ENCODE peak calls at places on chromosomes 13 and 19, in ten cellular contexts. O, W, J, A, C, K, S, I, L and N are unnamed samples.

GRCh38 chr19:13978306-13978705 is 26.0 kb downstream of the DCAF15 start:
- DNase-seq in J (no peak), A (no peak), K (peak), W (peak), L (peak), C (peak), S (no peak), I (no peak), O (peak), N (no peak)

GRCh38 chr19:34963531-34964406 is at the start of gene ZNF792:
- DNase-seq in O (peak), L (peak), S (peak), W (peak), C (peak), J (peak), A (peak), I (peak), K (no peak), N (peak)

GRCh38 chr13:40519637-40520036 is 146.8 kb downstream of the FOXO1 start:
- DNase-seq in L (no peak), W (no peak), O (no peak), S (peak), K (no peak), C (no peak), J (no peak), I (no peak), A (no peak), N (no peak)

GRCh38 chr19:43306097-43306496 is 36.8 kb upstream of the PSG9 start:
- DNase-seq in K (peak), W (no peak), A (no peak), I (no peak), S (no peak), C (peak), O (no peak), J (no peak), L (peak), N (no peak)

GRCh38 chr13:101325423-101325822 is 90.9 kb downstream of the NALCN start:
- DNase-seq in K (no peak), C (no peak), S (no peak), I (no peak), W (peak), J (no peak), A (no peak), L (no peak), O (no peak), N (no peak)

GRCh38 chr13:23856008-23856750 is 33.0 kb downstream of the MIPEP start:
- DNase-seq in S (no peak), W (no peak), L (no peak), O (no peak), A (no peak), I (no peak), C (no peak), J (no peak), K (no peak), N (no peak)

GRCh38 chr13:113013303-113013702 is 44.3 kb downstream of the MCF2L start:
- DNase-seq in W (no peak), A (no peak), O (no peak), C (no peak), K (peak), S (no peak), I (no peak), L (no peak), J (no peak), N (no peak)

GRCh38 chr19:4061683-4062575 is 4.8 kb downstream of the ZBTB7A start:
- DNase-seq in O (no peak), L (no peak), W (no peak), I (no peak), K (peak), A (no peak), S (no peak), J (no peak), C (peak), N (no peak)

GRCh38 chr19:14560776-14561108 is 11.1 kb downstream of the NDUFB7 start:
- DNase-seq in K (no peak), C (no peak), A (no peak), L (no peak), O (no peak), S (no peak), J (no peak), W (no peak), I (no peak), N (no peak)

GRCh38 chr13:64817721-64818120 is 2412.4 kb downstream of the PCDH9 start:
- DNase-seq in O (no peak), K (peak), L (no peak), W (no peak), J (no peak), C (peak), I (no peak), S (no peak), A (no peak), N (peak)

GRCh38 chr13:114022876-114023275 is 49.0 kb upstream of the C13orf46 start:
- DNase-seq in K (no peak), W (no peak), O (no peak), C (no peak), A (no peak), I (no peak), S (no peak), L (no peak), J (no peak), N (no peak)

GRCh38 chr13:113625965-113626661 is 31.9 kb downstream of the ATP4B start:
- DNase-seq in C (peak), J (no peak), K (no peak), A (peak), O (no peak), I (no peak), L (peak), W (no peak), S (no peak), N (peak)

GRCh38 chr19:51783373-51783772 is 11.6 kb upstream of the FPR3 start:
- DNase-seq in L (peak), J (peak), A (no peak), I (peak), K (peak), S (no peak), O (no peak), W (no peak), C (peak), N (no peak)

GRCh38 chr13:51894239-51894638 is 32.5 kb downstream of the CCDC70 start:
- DNase-seq in W (no peak), S (no peak), K (no peak), L (no peak), A (no peak), J (no peak), I (no peak), O (no peak), C (no peak), N (no peak)

GRCh38 chr13:30851697-30852096 is 54.4 kb upstream of the MEDAG start:
- DNase-seq in S (no peak), K (no peak), C (no peak), I (peak), W (no peak), O (no peak), L (no peak), J (no peak), A (no peak), N (no peak)

GRCh38 chr13:102402292-102402691 is 444 bp upstream of the FGF14 start:
- DNase-seq in W (no peak), L (peak), K (peak), J (no peak), I (no peak), O (no peak), C (peak), A (peak), S (no peak), N (no peak)

GRCh38 chr13:107203146-107203847 is 635.4 kb upstream of the ARGLU1 start:
- DNase-seq in L (peak), A (peak), C (peak), O (no peak), S (peak), W (no peak), J (peak), K (no peak), I (peak), N (peak)

GRCh38 chr13:98598043-98598442 is 21.1 kb upstream of the STK24 start:
- DNase-seq in C (no peak), J (peak), A (no peak), W (no peak), O (no peak), I (no peak), L (no peak), S (no peak), K (no peak), N (no peak)

GRCh38 chr13:49020940-49021548 is 45.3 kb downstream of the FNDC3A start:
- DNase-seq in I (no peak), A (no peak), C (peak), S (no peak), K (peak), O (no peak), J (no peak), L (no peak), W (no peak), N (no peak)

GRCh38 chr19:12647490-12648071 is 19.0 kb downstream of the MAN2B1 start:
- DNase-seq in W (peak), I (peak), J (no peak), S (peak), A (peak), C (peak), L (peak), K (peak), O (no peak), N (no peak)

GRCh38 chr19:53977991-53978731 is 13.3 kb upstream of the CACNG6 start:
- DNase-seq in L (peak), A (peak), S (peak), O (peak), C (peak), J (peak), W (no peak), K (no peak), I (no peak), N (peak)

GRCh38 chr13:65965496-65965895 is 1264.6 kb downstream of the PCDH9 start:
- DNase-seq in K (peak), C (peak), A (no peak), L (peak), W (no peak), I (no peak), J (no peak), S (no peak), O (no peak), N (no peak)

GRCh38 chr19:55027472-55028337 is 10.4 kb downstream of the GP6 start:
- DNase-seq in W (no peak), K (no peak), S (no peak), C (peak), O (no peak), L (no peak), A (no peak), I (no peak), J (peak), N (no peak)

GRCh38 chr13:68063181-68063580 is 833.0 kb upstream of the PCDH9 start:
- DNase-seq in A (no peak), J (no peak), L (no peak), W (no peak), C (no peak), K (no peak), I (no peak), S (no peak), O (no peak), N (no peak)

GRCh38 chr19:10836478-10837325 is 690 bp upstream of the TMED1 start:
- DNase-seq in I (peak), C (peak), L (no peak), W (no peak), S (peak), K (no peak), J (peak), O (no peak), A (peak), N (peak)

GRCh38 chr13:108345016-108345415 is 75.5 kb downstream of the TNFSF13B start:
- DNase-seq in S (no peak), L (no peak), C (no peak), O (no peak), K (no peak), W (no peak), J (no peak), A (no peak), I (no peak), N (no peak)

GRCh38 chr19:38700350-38700932 is 43.8 kb downstream of the CAPN12 start:
- DNase-seq in O (no peak), A (no peak), L (no peak), C (no peak), I (no peak), W (no peak), K (no peak), J (no peak), S (no peak), N (no peak)

GRCh38 chr19:52825765-52826164 is 4.3 kb upstream of the ZNF28 start:
- DNase-seq in S (no peak), O (no peak), J (no peak), L (no peak), W (no peak), C (no peak), A (no peak), I (no peak), K (no peak), N (no peak)

GRCh38 chr19:8459520-8460260 is 14.9 kb downstream of the HNRNPM start:
- DNase-seq in S (no peak), L (peak), A (peak), O (no peak), C (peak), I (no peak), J (peak), K (peak), W (no peak), N (peak)

GRCh38 chr19:1019980-1020867 is 699 bp downstream of the TMEM259 start:
- DNase-seq in I (peak), K (no peak), A (no peak), C (no peak), S (no peak), O (no peak), J (no peak), W (no peak), L (no peak), N (no peak)

GRCh38 chr13:38872693-38873092 is 117.9 kb downstream of the STOML3 start:
- DNase-seq in I (peak), K (peak), C (peak), O (peak), A (peak), L (peak), J (peak), W (peak), S (peak), N (no peak)

GRCh38 chr19:4375164-4375619 is 25.2 kb downstream of the SH3GL1 start:
- DNase-seq in K (peak), I (no peak), S (no peak), O (peak), J (peak), A (no peak), C (no peak), L (no peak), W (no peak), N (no peak)

GRCh38 chr19:3397266-3398022 is 31.1 kb downstream of the NFIC start:
- DNase-seq in A (no peak), J (peak), S (no peak), K (no peak), W (no peak), O (no peak), L (peak), I (no peak), C (peak), N (peak)

GRCh38 chr19:13986348-13986904 is 19.7 kb downstream of the RFX1 start:
- DNase-seq in J (no peak), L (peak), K (no peak), A (peak), O (no peak), C (peak), W (peak), S (no peak), I (peak), N (peak)